ENCODE peak calls at places on chromosomes 12 and 14, in six cellular contexts. Z, D, G, L, B and V are unnamed samples.

GRCh38 chr14:58822856-58823255 is 185.1 kb downstream of the DACT1 start:
- DNase-seq in B (no peak), L (no peak), G (no peak), Z (no peak), D (no peak), V (no peak)

GRCh38 chr12:108609535-108610335 is 11.9 kb upstream of the TMEM119 start:
- DNase-seq in L (peak; percentile 56), D (peak; percentile 74), Z (peak; percentile 94), B (peak; percentile 80), G (no peak), V (no peak)

GRCh38 chr12:4271433-4272013 is 2.0 kb upstream of the CCND2 start:
- DNase-seq in Z (no peak), D (peak; percentile 18), L (no peak), B (no peak), G (peak; percentile 87), V (no peak)

GRCh38 chr14:72883963-72884362 is 9.9 kb downstream of the DPF3 start:
- DNase-seq in G (peak; percentile 41), D (peak; percentile 75), B (no peak), L (no peak), Z (no peak), V (peak; percentile 24)

GRCh38 chr12:49945394-49946080 is 5.0 kb upstream of the AQP2 start:
- DNase-seq in B (peak; percentile 21), Z (peak; percentile 78), L (peak; percentile 93), D (peak; percentile 80), G (peak; percentile 79), V (peak; percentile 34)

GRCh38 chr12:3077572-3078081 is 448 bp downstream of the TSPAN9 start:
- DNase-seq in Z (peak; percentile 14), L (no peak), G (no peak), B (no peak), D (peak; percentile 65), V (no peak)

GRCh38 chr14:60565211-60565610 is 56.3 kb downstream of the SIX6 start:
- DNase-seq in B (peak; percentile 76), D (peak; percentile 71), Z (peak; percentile 16), G (no peak), L (no peak), V (no peak)

GRCh38 chr14:91405241-91405721 is 12.3 kb downstream of the CCDC88C start:
- DNase-seq in L (no peak), D (no peak), Z (no peak), B (no peak), G (no peak), V (no peak)

GRCh38 chr12:77113971-77114370 is 48.6 kb upstream of the E2F7 start:
- DNase-seq in Z (no peak), G (no peak), B (no peak), D (no peak), L (no peak), V (no peak)

GRCh38 chr14:34750670-34751069 is 36.3 kb upstream of the CFL2 start:
- DNase-seq in B (peak; percentile 34), D (peak; percentile 79), Z (peak; percentile 53), L (no peak), G (no peak), V (no peak)

GRCh38 chr12:61956545-61956944 is 303.7 kb upstream of the USP15 start:
- DNase-seq in G (no peak), Z (no peak), L (no peak), B (no peak), D (no peak), V (no peak)

DNA sequence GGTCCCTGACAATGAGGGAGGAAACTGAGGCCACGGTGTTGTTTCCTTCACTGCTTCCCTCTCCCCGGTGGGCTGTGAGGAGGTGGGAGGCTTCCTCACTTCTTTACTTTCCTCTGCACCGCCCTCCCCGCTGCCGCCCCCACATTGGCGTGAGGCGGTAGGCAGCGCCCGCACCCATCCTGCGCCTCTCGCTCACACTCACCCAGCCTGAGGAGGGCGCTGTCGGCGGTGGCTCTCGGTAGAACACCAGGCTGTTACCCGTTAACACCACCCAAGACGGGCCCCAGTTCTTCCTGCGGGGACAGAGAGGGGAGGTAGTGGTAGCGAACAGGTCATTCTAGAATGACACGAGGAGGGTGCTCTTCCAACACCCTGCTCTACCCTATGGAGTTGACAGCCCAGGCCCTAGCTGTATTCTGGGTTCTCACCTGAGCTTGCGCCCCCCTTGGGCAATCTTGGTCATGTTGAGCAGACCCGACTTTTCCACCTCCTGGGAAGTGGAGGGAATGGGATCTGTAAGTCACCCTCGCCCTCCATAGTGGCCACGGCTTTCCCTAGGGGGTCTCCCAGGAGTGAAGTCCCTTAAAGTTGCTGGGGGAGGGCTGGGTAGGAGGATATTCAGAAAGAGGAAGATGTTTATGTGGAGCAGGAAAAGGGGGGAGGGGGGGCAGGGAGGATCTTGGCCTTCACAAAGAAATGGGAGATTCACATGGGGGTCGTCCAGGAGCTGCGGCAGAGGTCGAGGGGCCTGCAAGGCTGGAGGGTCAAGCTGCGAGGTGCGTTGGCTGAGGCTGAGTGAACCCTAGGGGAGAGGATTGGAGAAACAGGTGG is 3.3 kb downstream of the ARHGAP9 start:
- DNase-seq in L (peak; percentile 62), B (no peak), G (no peak), Z (no peak), D (no peak), V (no peak)
- TF ChIP-seq CTCF in L (peak; percentile 24), B (peak; percentile 23), G (peak; percentile 74), Z (no peak), D (no peak), V (peak; percentile 73)

DNA sequence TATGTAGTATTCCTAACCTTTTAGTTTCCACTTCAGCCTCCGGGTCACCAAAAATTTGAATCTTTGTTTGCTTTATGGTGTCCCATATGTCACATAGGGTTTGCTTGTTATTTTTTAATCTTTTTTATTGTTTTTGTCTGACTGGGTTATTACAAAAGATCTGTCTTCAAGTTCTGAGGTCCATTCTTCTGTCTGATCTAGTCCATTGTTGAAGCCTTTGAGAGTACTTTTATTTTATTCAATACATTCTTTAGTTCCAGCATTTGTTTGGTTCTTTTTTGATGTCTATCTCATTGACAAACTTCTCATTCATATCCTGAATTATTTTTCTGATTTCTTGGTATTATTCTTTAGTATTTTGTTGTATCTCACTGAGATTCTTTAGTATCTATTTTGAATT is 99.8 kb downstream of the GPR65 start:
- DNase-seq in Z (no peak), B (no peak), G (no peak), D (no peak), L (no peak), V (no peak)
- TF ChIP-seq CTCF in Z (no peak), B (no peak), G (no peak), D (no peak), L (no peak), V (no peak)

GRCh38 chr12:105338954-105339353 is 8.5 kb downstream of the C12orf75 start:
- DNase-seq in Z (no peak), L (no peak), G (no peak), D (no peak), B (no peak), V (no peak)

GRCh38 chr12:105343836-105344235 is 13.3 kb downstream of the C12orf75 start:
- DNase-seq in L (no peak), G (no peak), D (no peak), Z (no peak), B (no peak), V (no peak)

GRCh38 chr12:105342464-105342863 is 12.0 kb downstream of the C12orf75 start:
- DNase-seq in D (no peak), L (no peak), Z (no peak), G (no peak), B (no peak), V (no peak)

GRCh38 chr12:105337391-105337790 is 6.9 kb downstream of the C12orf75 start:
- DNase-seq in B (no peak), L (peak; percentile 87), D (no peak), G (no peak), Z (no peak), V (no peak)

GRCh38 chr12:105341010-105341409 is 10.5 kb downstream of the C12orf75 start:
- DNase-seq in B (no peak), L (no peak), Z (no peak), D (peak; percentile 42), G (no peak), V (no peak)
- TF ChIP-seq CTCF in B (no peak), L (no peak), Z (no peak), D (no peak), G (no peak), V (no peak)

GRCh38 chr12:93833946-93834345 is 156.8 kb downstream of the CRADD start:
- DNase-seq in L (no peak), D (no peak), Z (no peak), G (no peak), B (no peak), V (no peak)
- TF ChIP-seq CTCF in L (no peak), D (no peak), Z (no peak), G (no peak), B (no peak), V (no peak)

DNA sequence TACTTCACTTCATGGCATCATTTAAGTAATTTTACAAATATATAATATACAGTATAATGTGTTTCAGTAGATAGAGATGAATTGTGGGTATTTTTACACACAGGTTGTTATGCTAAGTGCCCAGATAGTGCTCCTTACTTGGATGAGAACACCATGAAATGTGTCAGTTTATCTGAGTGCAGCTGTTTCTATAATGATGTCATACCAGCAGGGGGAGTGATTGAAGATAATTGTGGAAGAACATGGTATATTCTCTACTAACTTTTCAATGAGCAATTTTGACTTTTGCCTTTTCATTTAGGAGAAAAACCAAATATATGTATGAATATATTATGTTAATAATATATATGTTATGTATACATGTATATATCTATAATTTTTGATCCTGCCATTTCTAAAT is 221.6 kb downstream of the LRRK2 start:
- DNase-seq in B (no peak), D (peak; percentile 7), G (no peak), L (peak; percentile 35), Z (peak; percentile 0), V (no peak)
- TF ChIP-seq CTCF in B (peak; percentile 16), D (peak; percentile 38), G (peak; percentile 52), L (peak; percentile 52), Z (peak; percentile 22), V (peak; percentile 51)

GRCh38 chr12:6723607-6724408 is at the start of gene COPS7A:
- DNase-seq in Z (peak; percentile 97), G (peak; percentile 100), L (peak; percentile 99), D (peak; percentile 99), B (peak; percentile 89), V (peak; percentile 99)
- TF ChIP-seq CTCF in Z (no peak), G (no peak), L (no peak), D (no peak), B (no peak), V (no peak)

DNA sequence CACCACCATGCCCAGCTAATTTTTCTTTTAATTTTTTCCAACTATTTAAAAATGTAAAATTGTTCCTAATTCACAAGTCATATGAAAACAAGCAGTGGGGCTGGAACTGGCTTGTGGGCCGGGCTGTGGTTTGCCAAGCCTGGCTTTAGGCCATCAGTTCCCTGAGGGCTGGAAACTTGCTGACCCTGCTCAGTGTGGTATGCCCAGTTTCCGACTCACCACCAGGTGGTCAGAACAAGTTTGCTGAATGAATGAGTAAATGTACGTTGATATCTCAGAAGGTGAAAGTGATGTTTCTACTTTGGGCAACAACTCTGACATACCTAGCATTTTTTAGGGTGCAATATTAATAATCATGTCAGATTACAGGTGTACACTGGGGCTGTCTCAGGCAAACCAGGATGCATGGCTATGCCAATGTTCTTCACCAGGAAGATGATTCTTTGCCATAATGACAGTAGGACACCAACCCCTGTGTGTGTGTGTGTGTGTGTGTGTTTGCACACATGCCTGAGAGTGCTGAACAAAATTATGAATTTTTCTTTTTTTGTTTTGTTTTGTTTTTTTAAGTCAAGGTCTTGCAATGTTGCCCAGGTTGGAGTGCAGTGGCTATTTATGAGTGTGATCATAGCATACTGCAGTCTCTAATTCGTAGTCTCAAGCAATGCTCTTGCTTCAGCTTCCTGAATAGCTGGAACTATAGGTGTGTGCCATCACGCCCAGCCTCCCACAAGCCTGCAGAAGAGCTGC is 106.1 kb downstream of the PTPN11 start:
- DNase-seq in D (peak; percentile 21), L (peak; percentile 31), Z (no peak), G (no peak), B (no peak), V (no peak)
- TF ChIP-seq CTCF in D (no peak), L (no peak), Z (no peak), G (no peak), B (no peak), V (no peak)